ENCODE peak calls at places on chromosome 13, in seven cellular contexts. P, N, T, K, D, A and H are unnamed samples.

GRCh38 chr13:31225180-31225579 is 25.4 kb downstream of the B3GLCT start:
- ATAC-seq in D (no peak), P (no peak), N (no peak), A (no peak), T (no peak), K (peak; percentile 49), H (no peak)

GRCh38 chr13:32645854-32646253 is 59.6 kb downstream of the PDS5B start:
- ATAC-seq in D (no peak), P (no peak), N (no peak), A (no peak), T (no peak), K (no peak), H (no peak)

GRCh38 chr13:113841355-113841653 is 22.6 kb downstream of the GAS6 start:
- ATAC-seq in N (no peak), T (no peak), P (no peak), D (no peak), K (no peak), A (no peak), H (no peak)

GRCh38 chr13:42533336-42533591 is 40.7 kb upstream of the TNFSF11 start:
- ATAC-seq in P (no peak), N (no peak), D (no peak), T (no peak), A (no peak), K (no peak), H (no peak)

GRCh38 chr13:30016398-30016797 is 166.0 kb upstream of the UBL3 start:
- ATAC-seq in N (peak; percentile 82), P (peak; percentile 58), A (no peak), K (peak; percentile 66), D (no peak), T (no peak), H (no peak)

GRCh38 chr13:92578358-92578757 is 648.2 kb upstream of the GPC6 start:
- ATAC-seq in N (no peak), A (no peak), K (no peak), P (no peak), D (no peak), T (no peak), H (no peak)

GRCh38 chr13:50527612-50528509 is 315.6 kb downstream of the DLEU7 start:
- ATAC-seq in K (no peak), T (no peak), D (no peak), P (peak; percentile 53), N (no peak), A (peak; percentile 36), H (no peak)

GRCh38 chr13:51154029-51154555 is 43.0 kb upstream of the C13orf42 start:
- ATAC-seq in A (no peak), P (no peak), K (no peak), T (no peak), D (no peak), N (peak; percentile 39), H (no peak)

GRCh38 chr13:40552895-40553294 is 113.5 kb downstream of the FOXO1 start:
- ATAC-seq in D (no peak), K (no peak), A (no peak), T (peak; percentile 68), P (no peak), N (no peak), H (no peak)

GRCh38 chr13:27151798-27152599 is 19.6 kb downstream of the USP12 start:
- ATAC-seq in N (no peak), D (no peak), T (no peak), A (peak; percentile 56), P (no peak), K (no peak), H (no peak)

GRCh38 chr13:97660488-97661086 is 226.6 kb downstream of the RAP2A start:
- ATAC-seq in N (no peak), A (no peak), D (peak; percentile 67), K (peak; percentile 55), P (no peak), T (no peak), H (no peak)

GRCh38 chr13:96003304-96003703 is 49.9 kb downstream of the UGGT2 start:
- ATAC-seq in T (no peak), D (no peak), N (no peak), K (no peak), P (no peak), A (no peak), H (peak; percentile 37)